ENCODE peak calls at places on chromosomes 7 and 10, in five cellular contexts. A is DMS153, F is left lobe of liver, D is EL, W is GM23248. X is an unnamed sample.

GRCh38 chr7:145050415-145050814 is 214.6 kb upstream of the TPK1 start:
- DNase-seq in F (no peak), D (no peak), W (no peak), A (peak), X (no peak)

GRCh38 chr7:74174606-74175082 is 488 bp downstream of the EIF4H start:
- DNase-seq in A (no peak), F (no peak), W (peak), D (peak), X (peak)

GRCh38 chr10:51657481-51657880 is 41.9 kb downstream of the CSTF2T start:
- DNase-seq in A (no peak), D (no peak), F (no peak), W (no peak), X (no peak)

GRCh38 chr7:23542752-23543151 is 11.0 kb upstream of the TRA2A start:
- DNase-seq in A (no peak), W (no peak), F (no peak), D (no peak), X (no peak)

GRCh38 chr10:124240721-124241350 is 147.4 kb upstream of the CHST15 start:
- DNase-seq in A (no peak), W (no peak), D (no peak), F (no peak), X (no peak)

GRCh38 chr7:93018666-93019065 is 99.1 kb downstream of the SAMD9 start:
- DNase-seq in W (no peak), A (no peak), D (no peak), F (no peak), X (no peak)

GRCh38 chr7:5699951-5700384 is 81.5 kb downstream of the RNF216 start:
- DNase-seq in D (no peak), A (no peak), F (no peak), W (no peak), X (no peak)

GRCh38 chr7:636396-636795 is 90.1 kb upstream of the DNAAF5 start:
- DNase-seq in A (no peak), D (peak), W (peak), F (no peak), X (peak)

GRCh38 chr7:23696916-23697441 is 13.0 kb upstream of the STK31 start:
- DNase-seq in F (no peak), D (peak), A (no peak), W (peak), X (peak)

GRCh38 chr7:80843018-80843671 is 75.7 kb downstream of the SEMA3C start:
- DNase-seq in A (no peak), D (no peak), W (no peak), F (no peak), X (no peak)

GRCh38 chr10:29535778-29536459 is 98.9 kb downstream of the SVIL start:
- DNase-seq in D (no peak), W (no peak), F (no peak), A (no peak), X (no peak)

GRCh38 chr7:132977234-132977633 is 104.7 kb downstream of the CHCHD3 start:
- DNase-seq in D (no peak), A (no peak), W (no peak), F (no peak), X (no peak)

GRCh38 chr7:17689361-17689760 is 250.9 kb downstream of the SNX13 start:
- DNase-seq in W (peak), A (no peak), F (no peak), D (no peak), X (no peak)

GRCh38 chr10:62433181-62433692 is 59.1 kb downstream of the ZNF365 start:
- DNase-seq in D (peak), F (no peak), A (no peak), W (peak), X (peak)

GRCh38 chr10:7507887-7508726 is 97.3 kb upstream of the SFMBT2 start:
- DNase-seq in F (no peak), A (no peak), D (no peak), W (no peak), X (no peak)

GRCh38 chr7:157250605-157251228 is 86.1 kb upstream of the DNAJB6 start:
- DNase-seq in W (peak), D (peak), A (no peak), F (no peak), X (peak)

GRCh38 chr10:85926986-85927385 is 439.6 kb downstream of the GRID1 start:
- DNase-seq in F (no peak), A (no peak), D (no peak), W (no peak), X (no peak)

GRCh38 chr10:30493609-30494530 is 59.9 kb downstream of the MAP3K8 start:
- DNase-seq in F (peak), A (no peak), W (peak), D (peak), X (peak)

GRCh38 chr10:55491712-55492111 is 690.7 kb upstream of the PCDH15 start:
- DNase-seq in F (no peak), W (no peak), D (no peak), A (no peak), X (no peak)

GRCh38 chr7:112420236-112420945 is 29.9 kb upstream of the IFRD1 start:
- DNase-seq in W (peak), D (peak), A (peak), F (no peak), X (peak)

X was measured in GM03348.